ENCODE peak calls at places on chromosomes 7 and 10, in five cellular contexts. W is left ventricle myocardium inferior; B is CD4-positive, alpha-beta memory T cell; Y is GM03348; K is stimulated activated CD8-positive, alpha-beta memory T cell treated with anti-CD3 and anti-CD28 coated beads, Interleukin-4, amount 100 ng/mL, for 4 hours. G is an unnamed sample.
A peak's percentile ranks its signal among the peaks of the same experiment; 100 is the strongest.

GRCh38 chr7:102044984-102045673 is 227.7 kb downstream of the CUX1 start:
- DNase-seq in K (no peak), W (peak; percentile 65), B (no peak), Y (peak; percentile 91), G (peak; percentile 34)

GRCh38 chr10:63431962-63432797 is 33.6 kb downstream of the JMJD1C start:
- DNase-seq in B (no peak), K (no peak), W (no peak), Y (peak; percentile 14), G (no peak)

GRCh38 chr10:84469470-84469869 is 141.1 kb downstream of the CCSER2 start:
- DNase-seq in K (no peak), B (no peak), W (no peak), Y (peak; percentile 4), G (no peak)

GRCh38 chr10:100043344-100043743 is 33.6 kb upstream of the DNMBP start:
- DNase-seq in K (no peak), Y (no peak), W (no peak), B (no peak), G (no peak)

GRCh38 chr10:31929260-31929985 is 792 bp upstream of the ARHGAP12 start:
- DNase-seq in Y (peak; percentile 55), W (peak; percentile 58), B (peak; percentile 24), K (no peak), G (no peak)

GRCh38 chr10:51892965-51893658 is 193.7 kb upstream of the CSTF2T start:
- DNase-seq in W (no peak), K (no peak), Y (no peak), B (no peak), G (no peak)

GRCh38 chr7:135758531-135758932 is 9.9 kb upstream of the FAM180A start:
- DNase-seq in Y (peak; percentile 83), B (no peak), K (no peak), W (peak; percentile 43), G (no peak)

GRCh38 chr10:17386616-17387075 is 67.7 kb downstream of the ST8SIA6 start:
- DNase-seq in B (no peak), Y (no peak), W (peak; percentile 45), K (no peak), G (no peak)

GRCh38 chr7:90433221-90433620 is 30.0 kb downstream of the CLDN12 start:
- DNase-seq in Y (no peak), B (no peak), K (no peak), W (no peak), G (no peak)

GRCh38 chr7:74203157-74203556 is 6.6 kb upstream of the LAT2 start:
- DNase-seq in W (no peak), B (no peak), K (no peak), Y (peak; percentile 70), G (no peak)

GRCh38 chr10:21993360-21994001 is 10.0 kb downstream of the DNAJC1 start:
- DNase-seq in Y (peak; percentile 39), W (no peak), B (peak; percentile 56), K (no peak), G (no peak)

GRCh38 chr7:134827889-134828288 is 48.5 kb downstream of the CALD1 start:
- DNase-seq in K (no peak), B (no peak), Y (peak; percentile 35), W (no peak), G (peak; percentile 53)

GRCh38 chr7:121329460-121330052 is 756 bp downstream of the WNT16 start:
- DNase-seq in W (no peak), K (no peak), Y (peak; percentile 27), B (no peak), G (no peak)

GRCh38 chr7:135335628-135336139 is 102.0 kb downstream of the STRA8 start:
- DNase-seq in W (peak; percentile 28), B (peak; percentile 23), K (no peak), Y (peak; percentile 50), G (no peak)

GRCh38 chr7:101705327-101705726 is 76.2 kb upstream of the MYL10 start:
- DNase-seq in K (no peak), Y (no peak), B (no peak), W (no peak), G (no peak)

GRCh38 chr7:145868935-145869334 is 247.7 kb upstream of the CNTNAP2 start:
- DNase-seq in W (no peak), Y (peak; percentile 2), K (no peak), B (no peak), G (no peak)